ENCODE peak calls at places on chromosomes 16 and 17, in five cellular contexts. A, W, B, Z and U are unnamed samples.

GRCh38 chr16:56347670-56348069 is 77.7 kb downstream of the AMFR start:
- DNase-seq in W (no peak), A (no peak), Z (no peak), B (no peak), U (no peak)

GRCh38 chr16:80792031-80792430 is 12.4 kb downstream of the CDYL2 start:
- DNase-seq in B (no peak), A (no peak), Z (peak), W (no peak), U (no peak)

GRCh38 chr16:80614908-80615696 is 74.3 kb downstream of the DYNLRB2 start:
- DNase-seq in B (no peak), Z (peak), A (no peak), W (no peak), U (no peak)

GRCh38 chr17:15184872-15185624 is 80.1 kb downstream of the PMP22 start:
- DNase-seq in A (no peak), W (no peak), B (no peak), Z (no peak), U (no peak)

GRCh38 chr17:78031435-78031834 is 72.9 kb downstream of the TNRC6C start:
- DNase-seq in A (no peak), B (no peak), Z (no peak), W (no peak), U (no peak)

GRCh38 chr16:3876695-3877094 is 3.8 kb downstream of the CREBBP start:
- DNase-seq in A (no peak), Z (no peak), B (no peak), W (no peak), U (no peak)

GRCh38 chr16:51095114-51095872 is 55.8 kb downstream of the SALL1 start:
- DNase-seq in B (no peak), W (no peak), Z (no peak), A (no peak), U (no peak)

GRCh38 chr16:56617212-56618085 is 8.1 kb upstream of the MT1E start:
- DNase-seq in Z (peak), A (no peak), W (peak), B (no peak), U (no peak)